ENCODE peak calls at places on chromosomes 12 and 14, in ten cellular contexts. J is CD8-positive, alpha-beta T cell; V is neural progenitor cell; Z is effector memory CD4-positive, alpha-beta T cell; N is CD8-positive, alpha-beta memory T cell; X is mesendoderm; G is adipocyte; W is HepG2; A is GM12878; S is GM23338. B is an unnamed sample.

GRCh38 chr12:101857043-101857558 is 20.3 kb upstream of the DRAM1 start:
- DNase-seq in J (no peak), V (no peak), Z (no peak), N (no peak), X (no peak), G (peak; percentile 65), W (no peak), A (no peak), S (no peak), B (peak; percentile 82)

GRCh38 chr14:70018713-70019201 is 139.5 kb downstream of the SMOC1 start:
- DNase-seq in J (no peak), V (no peak), Z (no peak), N (no peak), X (no peak), G (peak; percentile 44), W (no peak), A (no peak), S (no peak), B (no peak)

GRCh38 chr14:61860294-61860918 is 98.2 kb downstream of the SNAPC1 start:
- DNase-seq in J (peak; percentile 63), V (peak; percentile 61), Z (no peak), N (peak; percentile 15), X (peak; percentile 63), G (peak; percentile 63), W (peak; percentile 34), A (peak; percentile 44), S (peak; percentile 82), B (peak; percentile 54)

GRCh38 chr12:32305163-32305562 is 94.2 kb upstream of the FGD4 start:
- DNase-seq in J (no peak), V (no peak), Z (no peak), N (peak; percentile 11), X (no peak), G (peak; percentile 58), W (peak; percentile 10), A (no peak), S (no peak), B (peak; percentile 32)

GRCh38 chr12:27969901-27970390 is 2.6 kb downstream of the PTHLH start:
- DNase-seq in J (no peak), V (peak; percentile 90), Z (no peak), N (peak; percentile 14), X (peak; percentile 88), G (peak; percentile 72), W (peak; percentile 38), A (peak; percentile 25), S (peak; percentile 87), B (peak; percentile 71)

GRCh38 chr12:12398026-12398859 is 41.4 kb downstream of the BORCS5 start:
- DNase-seq in J (no peak), V (no peak), Z (no peak), N (no peak), X (no peak), G (peak; percentile 96), W (peak; percentile 89), A (no peak), S (no peak), B (peak; percentile 99)

GRCh38 chr14:36604757-36605505 is 22.5 kb upstream of the NKX2-8 start:
- DNase-seq in J (peak; percentile 17), V (peak; percentile 83), Z (no peak), N (no peak), X (peak; percentile 91), G (peak; percentile 92), W (peak; percentile 93), A (no peak), S (peak; percentile 91), B (peak; percentile 69)

GRCh38 chr12:63917864-63918742 is 73.6 kb downstream of the SRGAP1 start:
- DNase-seq in J (no peak), V (no peak), Z (no peak), N (no peak), X (no peak), G (peak; percentile 97), W (peak; percentile 92), A (peak; percentile 41), S (no peak), B (peak; percentile 99)

GRCh38 chr14:90797451-90797850 is 18.8 kb downstream of the TTC7B start:
- DNase-seq in J (no peak), V (no peak), Z (no peak), N (no peak), X (peak; percentile 47), G (no peak), W (no peak), A (no peak), S (no peak), B (no peak)

GRCh38 chr14:89607453-89607852 is 190.4 kb upstream of the FOXN3 start:
- DNase-seq in J (no peak), V (no peak), Z (no peak), N (no peak), X (no peak), G (no peak), W (no peak), A (no peak), S (no peak), B (no peak)

GRCh38 chr14:81176224-81176623 is 44.5 kb downstream of the GTF2A1 start:
- DNase-seq in J (no peak), V (no peak), Z (no peak), N (no peak), X (no peak), G (no peak), W (no peak), A (no peak), S (no peak), B (no peak)

GRCh38 chr12:125357561-125357960 is 292.3 kb downstream of the AACS start:
- DNase-seq in J (no peak), V (no peak), Z (no peak), N (no peak), X (no peak), G (no peak), W (no peak), A (no peak), S (no peak), B (no peak)

GRCh38 chr12:92244036-92244435 is 98.4 kb upstream of the BTG1 start:
- DNase-seq in J (no peak), V (no peak), Z (no peak), N (no peak), X (no peak), G (peak; percentile 71), W (no peak), A (no peak), S (peak; percentile 2), B (no peak)

GRCh38 chr12:82326905-82327503 is 31.2 kb downstream of the CCDC59 start:
- DNase-seq in J (no peak), V (peak; percentile 40), Z (no peak), N (no peak), X (peak; percentile 2), G (peak; percentile 77), W (peak; percentile 13), A (no peak), S (peak; percentile 51), B (peak; percentile 39)

GRCh38 chr12:83841620-83842019 is 1071.0 kb downstream of the SLC6A15 start:
- DNase-seq in J (no peak), V (no peak), Z (no peak), N (no peak), X (no peak), G (peak; percentile 14), W (no peak), A (no peak), S (no peak), B (peak; percentile 45)

GRCh38 chr12:79677667-79678066 is 13.1 kb downstream of the PAWR start:
- DNase-seq in J (no peak), V (no peak), Z (no peak), N (no peak), X (no peak), G (no peak), W (no peak), A (no peak), S (no peak), B (no peak)

GRCh38 chr12:81722004-81722403 is 37.1 kb downstream of the PPFIA2 start:
- DNase-seq in J (no peak), V (no peak), Z (no peak), N (no peak), X (no peak), G (peak; percentile 20), W (no peak), A (no peak), S (no peak), B (peak; percentile 20)

GRCh38 chr12:114405199-114405448 is 820 bp downstream of the TBX5 start:
- DNase-seq in J (no peak), V (no peak), Z (no peak), N (no peak), X (peak; percentile 49), G (no peak), W (no peak), A (no peak), S (no peak), B (no peak)
- H3K27me3 ChIP-seq in J (peaks cover 24% of the 10 kb centered on the region), V (peaks cover 100% of the 10 kb centered on the region), Z (peaks cover 51% of the 10 kb centered on the region), N (peaks cover 33% of the 10 kb centered on the region), X (peaks cover 92% of the 10 kb centered on the region), G (no peaks in the 10 kb centered on the region), W (peaks cover 78% of the 10 kb centered on the region), A (peaks cover 5% of the 10 kb centered on the region), S (peaks cover 100% of the 10 kb centered on the region), B (peaks cover 54% of the 10 kb centered on the region)

DNA sequence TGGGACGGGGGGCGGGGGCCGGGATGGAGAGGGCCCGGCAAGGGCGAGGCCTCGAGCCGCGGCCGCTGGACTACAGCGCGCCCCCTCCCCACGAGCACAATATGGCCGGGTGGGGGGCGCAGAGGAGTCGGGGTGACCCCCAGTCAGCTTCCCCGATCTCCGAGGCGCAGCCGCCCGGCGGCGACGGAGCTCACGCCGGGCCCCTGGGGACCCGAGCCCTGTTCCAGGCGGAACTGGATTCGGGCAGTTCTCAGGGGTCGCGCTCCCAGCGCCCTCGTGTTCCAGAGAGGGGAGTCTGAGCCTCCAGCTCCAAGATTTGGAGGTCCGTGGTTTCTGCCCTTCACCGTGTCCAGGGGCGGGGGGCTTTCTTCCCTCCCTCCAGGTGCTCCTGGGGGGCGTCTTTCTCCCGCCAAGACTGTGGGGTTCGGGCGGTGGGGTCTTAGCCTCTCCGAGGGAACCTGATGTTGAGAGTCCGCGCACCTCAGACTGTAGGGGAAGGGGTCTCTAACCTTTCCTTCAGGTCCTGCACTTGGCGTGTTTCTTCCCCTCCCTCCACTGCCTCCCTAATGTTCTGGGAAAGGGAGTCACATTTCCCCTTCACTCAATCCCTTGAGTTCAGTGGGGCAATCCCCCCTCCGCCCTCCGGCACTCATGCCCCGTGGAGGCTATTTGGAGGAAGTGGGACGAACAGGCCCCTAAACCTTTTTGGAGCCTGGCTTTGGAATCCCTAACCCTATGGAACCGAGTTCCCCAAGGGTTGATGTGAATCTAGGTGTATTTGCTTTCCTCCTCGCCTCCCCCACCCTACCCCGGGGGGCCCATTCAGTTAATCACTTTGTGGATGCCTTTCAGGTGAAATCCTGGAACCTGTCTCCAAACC is 584 bp downstream of the ACVR1B start:
- DNase-seq in J (peak; percentile 11), V (peak; percentile 75), Z (no peak), N (no peak), X (peak; percentile 56), G (peak; percentile 51), W (no peak), A (no peak), S (peak; percentile 67), B (no peak)
- H3K27me3 ChIP-seq in J (no peaks in the 10 kb centered on the region), V (peaks cover 42% of the 10 kb centered on the region), Z (no peaks in the 10 kb centered on the region), N (no peaks in the 10 kb centered on the region), X (peaks cover 9% of the 10 kb centered on the region), G (no peaks in the 10 kb centered on the region), W (peaks cover 29% of the 10 kb centered on the region), A (peaks cover 2% of the 10 kb centered on the region), S (peaks cover 82% of the 10 kb centered on the region), B (no peaks in the 10 kb centered on the region)

GRCh38 chr12:114680498-114681148 is 3.4 kb downstream of the TBX3 start:
- DNase-seq in J (no peak), V (no peak), Z (no peak), N (no peak), X (no peak), G (peak; percentile 48), W (no peak), A (no peak), S (no peak), B (no peak)
- H3K27me3 ChIP-seq in J (peaks cover 31% of the 10 kb centered on the region), V (peaks cover 99% of the 10 kb centered on the region), Z (peaks cover 24% of the 10 kb centered on the region), N (peaks cover 38% of the 10 kb centered on the region), X (no peaks in the 10 kb centered on the region), G (no peaks in the 10 kb centered on the region), W (no peaks in the 10 kb centered on the region), A (peaks cover 2% of the 10 kb centered on the region), S (peaks cover 94% of the 10 kb centered on the region), B (peaks cover 16% of the 10 kb centered on the region)

GRCh38 chr14:101560534-101561113 is 671 bp upstream of the DIO3 start:
- DNase-seq in J (no peak), V (no peak), Z (no peak), N (no peak), X (no peak), G (no peak), W (no peak), A (no peak), S (peak; percentile 36), B (no peak)
- H3K27me3 ChIP-seq in J (peaks cover 6% of the 10 kb centered on the region), V (peaks cover 96% of the 10 kb centered on the region), Z (peaks cover 12% of the 10 kb centered on the region), N (peaks cover 16% of the 10 kb centered on the region), X (peaks cover 39% of the 10 kb centered on the region), G (peaks cover 59% of the 10 kb centered on the region), W (peaks cover 53% of the 10 kb centered on the region), A (no peaks in the 10 kb centered on the region), S (peaks cover 85% of the 10 kb centered on the region), B (peaks cover 47% of the 10 kb centered on the region)